ENCODE peak calls at places on chromosomes 4 and X, in five cellular contexts. O, S, Q, W and L are unnamed samples.

GRCh38 chr4:113141901-113142346 is 92.5 kb downstream of the ANK2 start:
- DNase-seq in Q (peak), S (peak), O (no peak), W (no peak), L (no peak)

GRCh38 chr4:105483840-105484239 is 10.0 kb upstream of the PPA2 start:
- DNase-seq in S (no peak), W (no peak), O (no peak), Q (no peak), L (no peak)

GRCh38 chrX:119605739-119606507 is at the start of gene NKRF:
- DNase-seq in W (peak), S (peak), Q (peak), O (peak), L (peak)

GRCh38 chr4:101597204-101597603 is 193.3 kb upstream of the BANK1 start:
- DNase-seq in S (no peak), W (no peak), O (no peak), Q (no peak), L (no peak)

GRCh38 chr4:128601992-128602695 is 207.4 kb upstream of the JADE1 start:
- DNase-seq in Q (no peak), O (no peak), S (no peak), W (no peak), L (no peak)

GRCh38 chr4:1290165-1290977 is 680 bp downstream of the MAEA start:
- DNase-seq in S (peak), W (no peak), O (peak), Q (no peak), L (no peak)

GRCh38 chr4:107299646-107300045 is 263.5 kb upstream of the DKK2 start:
- DNase-seq in S (no peak), Q (no peak), W (no peak), O (no peak), L (no peak)

GRCh38 chrX:15973299-15973698 is 118.7 kb upstream of the AP1S2 start:
- DNase-seq in S (peak), W (no peak), O (no peak), Q (no peak), L (no peak)

GRCh38 chr4:1347410-1347864 is 429 bp downstream of the UVSSA start:
- DNase-seq in O (peak), W (no peak), Q (peak), S (peak), L (peak)